ENCODE peak calls at places on chromosome 4, in five cellular contexts. E is epithelial cell of esophagus, R is uterus, V is Peyer's patch, Z is K562. N is an unnamed sample.

GRCh38 chr4:147096667-147097604 is 151.3 kb upstream of the TTC29 start:
- DNase-seq in V (no peak), E (peak), Z (peak), R (no peak), N (no peak)

GRCh38 chr4:184420402-184420801 is 53.9 kb downstream of the IRF2 start:
- DNase-seq in V (no peak), R (no peak), E (no peak), Z (no peak), N (no peak)

GRCh38 chr4:15568814-15569213 is 86.3 kb downstream of the FBXL5 start:
- DNase-seq in V (no peak), E (no peak), Z (no peak), R (no peak), N (no peak)

GRCh38 chr4:6316461-6317003 is 46.9 kb downstream of the WFS1 start:
- DNase-seq in R (no peak), E (no peak), Z (no peak), V (no peak), N (no peak)

GRCh38 chr4:75939890-75940691 is 722 bp downstream of the NAAA start:
- DNase-seq in V (peak), R (peak), Z (peak), E (peak), N (peak)

GRCh38 chr4:30770049-30770549 is 49.9 kb downstream of the PCDH7 start:
- DNase-seq in Z (no peak), R (no peak), E (peak), V (no peak), N (no peak)

GRCh38 chr4:184168406-184169019 is 49.2 kb downstream of the ENPP6 start:
- DNase-seq in E (peak), V (peak), R (peak), Z (peak), N (peak)

GRCh38 chr4:175330652-175331051 is 412.5 kb downstream of the ADAM29 start:
- DNase-seq in Z (no peak), R (no peak), V (no peak), E (peak), N (no peak)

GRCh38 chr4:11929080-11929479 is 500.4 kb upstream of the HS3ST1 start:
- DNase-seq in V (no peak), E (no peak), Z (no peak), R (no peak), N (no peak)

GRCh38 chr4:138894688-138895087 is 120.9 kb upstream of the NOCT start:
- DNase-seq in E (peak), V (no peak), Z (no peak), R (no peak), N (no peak)

GRCh38 chr4:55078987-55079386 is 46.4 kb downstream of the KDR start:
- DNase-seq in Z (no peak), R (peak), E (no peak), V (no peak), N (no peak)

GRCh38 chr4:112765317-112765989 is 128.5 kb downstream of the LARP7 start:
- DNase-seq in E (peak), Z (peak), V (no peak), R (no peak), N (peak)

GRCh38 chr4:98939892-98940298 is 11.0 kb upstream of the EIF4E start:
- DNase-seq in Z (peak), E (peak), R (peak), V (no peak), N (no peak)

GRCh38 chr4:94256833-94257232 is 49.2 kb downstream of the SMARCAD1 start:
- DNase-seq in E (no peak), R (no peak), Z (no peak), V (no peak), N (no peak)
- TF ChIP-seq CTCF in E (peak), R (no peak), Z (no peak), V (peak), N (peak)

GRCh38 chr4:8547108-8547911 is 32.9 kb upstream of the GPR78 start:
- DNase-seq in Z (peak), E (peak), R (no peak), V (no peak), N (no peak)
- TF ChIP-seq CTCF in Z (peak), E (no peak), R (peak), V (peak), N (peak)

DNA sequence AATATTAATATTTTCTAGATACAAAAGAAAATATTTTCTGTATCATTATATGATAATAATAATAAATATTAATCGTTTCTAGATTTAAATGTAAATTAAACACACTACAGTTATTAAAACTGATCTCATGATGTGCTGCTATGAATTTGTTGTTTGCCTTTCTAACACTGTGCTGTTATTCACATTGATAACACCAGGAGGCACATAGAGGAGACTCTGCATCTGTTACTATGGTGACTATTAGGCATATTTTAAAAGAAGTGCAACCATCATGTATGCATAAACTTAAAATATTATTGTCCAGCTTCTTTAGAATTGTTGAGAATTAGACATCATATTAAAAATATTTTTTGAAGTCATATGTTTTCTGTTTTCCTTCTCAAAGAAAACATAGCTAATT is 11.8 kb upstream of the PDGFC start:
- DNase-seq in V (no peak), R (no peak), Z (no peak), E (peak), N (no peak)
- TF ChIP-seq CTCF in V (peak), R (no peak), Z (no peak), E (peak), N (no peak)

GRCh38 chr4:961651-962230 is 11.6 kb downstream of the DGKQ start:
- DNase-seq in R (no peak), V (peak), E (peak), Z (no peak), N (no peak)

GRCh38 chr4:962231-963208 is 10.8 kb downstream of the DGKQ start:
- DNase-seq in E (no peak), V (peak), Z (no peak), R (no peak), N (no peak)

GRCh38 chr4:960140-960735 is 13.1 kb downstream of the DGKQ start:
- DNase-seq in V (no peak), R (peak), E (no peak), Z (no peak), N (no peak)

GRCh38 chr4:959338-960139 is 13.8 kb downstream of the DGKQ start:
- DNase-seq in R (no peak), E (no peak), Z (no peak), V (no peak), N (no peak)

DNA sequence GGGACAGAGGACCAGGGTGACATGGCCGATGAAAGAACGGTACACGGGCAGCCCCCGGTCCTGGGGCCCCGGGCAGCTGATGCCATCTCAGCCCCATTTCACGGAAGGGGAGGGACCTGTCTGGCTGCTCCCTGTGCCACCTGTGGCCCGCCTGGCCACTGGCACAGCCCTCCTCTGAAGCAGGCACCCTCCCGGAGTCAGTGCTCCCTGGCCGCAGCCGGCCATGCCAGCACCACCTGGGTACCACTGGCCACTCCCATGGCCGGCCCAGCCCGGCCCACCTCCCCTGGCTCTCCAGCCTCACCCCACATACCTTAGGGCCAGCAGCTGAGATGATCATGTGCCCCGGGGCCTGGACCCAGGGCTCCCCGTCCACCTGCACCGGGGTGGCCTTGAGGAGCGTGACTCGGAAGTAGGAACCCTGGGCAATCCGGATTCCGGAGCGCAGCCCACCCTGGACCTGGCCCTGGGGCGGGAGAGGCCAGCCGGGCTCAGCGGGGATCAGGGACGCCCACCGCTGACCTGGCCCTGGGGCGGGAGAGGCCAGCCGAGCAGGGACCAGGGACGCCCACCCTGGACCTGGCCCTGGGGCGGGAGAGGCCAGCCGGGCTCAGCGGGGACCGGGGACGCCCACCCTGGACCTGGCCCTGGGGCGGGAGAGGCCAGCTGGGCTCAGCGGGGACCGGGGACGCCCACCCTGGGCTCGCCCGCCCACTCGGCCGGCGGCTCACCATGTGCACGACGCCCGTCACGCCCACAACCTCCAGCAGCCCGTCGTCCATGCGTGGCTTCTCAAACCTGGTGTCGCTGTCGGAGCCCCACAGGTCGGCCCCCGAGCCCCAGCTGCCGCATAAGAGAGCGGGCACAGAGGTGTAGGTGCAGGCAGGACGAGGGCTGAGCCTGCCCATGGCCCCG is 12.4 kb downstream of the DGKQ start:
- DNase-seq in E (no peak), V (no peak), R (no peak), Z (no peak), N (no peak)
- TF ChIP-seq CTCF in E (no peak), V (no peak), R (no peak), Z (no peak), N (no peak)

GRCh38 chr4:89357346-89357745 is 49.7 kb upstream of the GPRIN3 start:
- DNase-seq in Z (no peak), R (no peak), E (no peak), V (no peak), N (no peak)
- TF ChIP-seq CTCF in Z (no peak), R (no peak), E (no peak), V (no peak), N (no peak)

GRCh38 chr4:32268949-32269348 is 1548.8 kb downstream of the PCDH7 start:
- DNase-seq in E (peak), Z (no peak), R (no peak), V (no peak), N (no peak)
- TF ChIP-seq CTCF in E (peak), Z (no peak), R (no peak), V (no peak), N (no peak)

DNA sequence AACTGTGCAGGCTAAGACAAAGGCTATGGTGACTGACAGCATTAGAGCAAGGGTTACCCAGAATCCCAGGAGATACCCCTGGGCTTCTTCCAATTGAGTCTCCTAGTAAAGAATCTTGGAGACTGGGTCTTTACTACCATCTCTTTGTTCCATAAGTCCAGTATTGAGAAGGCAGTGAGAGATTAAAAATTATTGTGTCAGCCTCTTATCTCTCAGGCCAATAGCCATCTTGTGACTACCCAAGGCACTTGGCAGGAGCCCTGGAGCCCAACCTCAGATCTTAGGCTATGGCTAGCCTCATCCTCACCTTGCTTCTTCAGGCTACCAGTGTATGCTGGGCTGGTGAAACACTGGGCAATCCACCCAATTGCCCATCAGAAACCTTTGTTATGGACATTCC is 76.4 kb upstream of the STIM2 start:
- DNase-seq in Z (peak), V (no peak), E (no peak), R (no peak), N (no peak)
- TF ChIP-seq CTCF in Z (no peak), V (no peak), E (no peak), R (no peak), N (no peak)